ENCODE peak calls at places on chromosomes 1 and 21, in eight cellular contexts. One of them, this sample, is unnamed.

GRCh38 chr1:219582310-219582709 is 30.6 kb downstream of the ZC3H11B start:
- DNase-seq in activated T-helper 1 cell treated with Interleukin-2 at 50 U/mL for 16 hours: no peak
- DNase-seq in GM23248: peak
- DNase-seq in fibroblast of the conjunctiva: peak
- DNase-seq in NT2/D1: no peak
- DNase-seq in amniotic stem cell: no peak
- DNase-seq in heart right ventricle: no peak
- DNase-seq in HTR-8/SVneo: no peak
- DNase-seq in this sample: no peak

GRCh38 chr1:81695741-81696140 is 105.0 kb upstream of the ADGRL2 start:
- DNase-seq in fibroblast of the conjunctiva: peak
- DNase-seq in amniotic stem cell: no peak
- DNase-seq in GM23248: peak
- DNase-seq in heart right ventricle: peak
- DNase-seq in activated T-helper 1 cell treated with Interleukin-2 at 50 U/mL for 16 hours: no peak
- DNase-seq in HTR-8/SVneo: no peak
- DNase-seq in NT2/D1: no peak
- DNase-seq in this sample: no peak

GRCh38 chr1:196607940-196608339 is 300 bp downstream of the KCNT2 start:
- DNase-seq in GM23248: peak
- DNase-seq in heart right ventricle: no peak
- DNase-seq in amniotic stem cell: no peak
- DNase-seq in fibroblast of the conjunctiva: no peak
- DNase-seq in HTR-8/SVneo: peak
- DNase-seq in activated T-helper 1 cell treated with Interleukin-2 at 50 U/mL for 16 hours: no peak
- DNase-seq in NT2/D1: peak
- DNase-seq in this sample: no peak

GRCh38 chr1:179310271-179310670 is 16.7 kb downstream of the SOAT1 start:
- DNase-seq in amniotic stem cell: no peak
- DNase-seq in GM23248: peak
- DNase-seq in fibroblast of the conjunctiva: peak
- DNase-seq in NT2/D1: no peak
- DNase-seq in activated T-helper 1 cell treated with Interleukin-2 at 50 U/mL for 16 hours: no peak
- DNase-seq in HTR-8/SVneo: no peak
- DNase-seq in heart right ventricle: no peak
- DNase-seq in this sample: no peak

GRCh38 chr1:67838180-67838912 is 5.1 kb upstream of the GNG12 start:
- DNase-seq in GM23248: peak
- DNase-seq in NT2/D1: no peak
- DNase-seq in heart right ventricle: no peak
- DNase-seq in activated T-helper 1 cell treated with Interleukin-2 at 50 U/mL for 16 hours: no peak
- DNase-seq in fibroblast of the conjunctiva: no peak
- DNase-seq in amniotic stem cell: no peak
- DNase-seq in HTR-8/SVneo: no peak
- DNase-seq in this sample: no peak

GRCh38 chr21:30238168-30238567 is 22.3 kb upstream of the CLDN8 start:
- DNase-seq in GM23248: no peak
- DNase-seq in NT2/D1: no peak
- DNase-seq in heart right ventricle: no peak
- DNase-seq in fibroblast of the conjunctiva: no peak
- DNase-seq in HTR-8/SVneo: no peak
- DNase-seq in activated T-helper 1 cell treated with Interleukin-2 at 50 U/mL for 16 hours: no peak
- DNase-seq in amniotic stem cell: no peak
- DNase-seq in this sample: no peak

GRCh38 chr1:26677306-26678115 is 18.3 kb upstream of the ARID1A start:
- DNase-seq in amniotic stem cell: peak
- DNase-seq in activated T-helper 1 cell treated with Interleukin-2 at 50 U/mL for 16 hours: peak
- DNase-seq in GM23248: peak
- DNase-seq in NT2/D1: no peak
- DNase-seq in fibroblast of the conjunctiva: peak
- DNase-seq in HTR-8/SVneo: peak
- DNase-seq in heart right ventricle: peak
- DNase-seq in this sample: peak

GRCh38 chr1:156583821-156584622 is 4.5 kb downstream of the TTC24 start:
- DNase-seq in activated T-helper 1 cell treated with Interleukin-2 at 50 U/mL for 16 hours: peak
- DNase-seq in NT2/D1: peak
- DNase-seq in fibroblast of the conjunctiva: peak
- DNase-seq in HTR-8/SVneo: peak
- DNase-seq in amniotic stem cell: peak
- DNase-seq in heart right ventricle: peak
- DNase-seq in GM23248: peak
- DNase-seq in this sample: peak

GRCh38 chr1:44947060-44947773 is 39.2 kb downstream of the EIF2B3 start:
- DNase-seq in HTR-8/SVneo: no peak
- DNase-seq in heart right ventricle: peak
- DNase-seq in amniotic stem cell: peak
- DNase-seq in fibroblast of the conjunctiva: peak
- DNase-seq in NT2/D1: no peak
- DNase-seq in activated T-helper 1 cell treated with Interleukin-2 at 50 U/mL for 16 hours: no peak
- DNase-seq in GM23248: peak
- DNase-seq in this sample: no peak

GRCh38 chr1:187244623-187245022 is 415.9 kb downstream of the PLA2G4A start:
- DNase-seq in heart right ventricle: no peak
- DNase-seq in HTR-8/SVneo: peak
- DNase-seq in NT2/D1: no peak
- DNase-seq in activated T-helper 1 cell treated with Interleukin-2 at 50 U/mL for 16 hours: no peak
- DNase-seq in GM23248: no peak
- DNase-seq in fibroblast of the conjunctiva: no peak
- DNase-seq in amniotic stem cell: no peak
- DNase-seq in this sample: no peak

GRCh38 chr1:172125812-172126430 is 284.6 kb downstream of the DNM3 start:
- DNase-seq in NT2/D1: no peak
- DNase-seq in GM23248: no peak
- DNase-seq in activated T-helper 1 cell treated with Interleukin-2 at 50 U/mL for 16 hours: no peak
- DNase-seq in HTR-8/SVneo: no peak
- DNase-seq in amniotic stem cell: no peak
- DNase-seq in fibroblast of the conjunctiva: no peak
- DNase-seq in heart right ventricle: no peak
- DNase-seq in this sample: no peak

GRCh38 chr1:244603498-244603897 is 49.4 kb upstream of the DESI2 start:
- DNase-seq in HTR-8/SVneo: peak
- DNase-seq in amniotic stem cell: peak
- DNase-seq in activated T-helper 1 cell treated with Interleukin-2 at 50 U/mL for 16 hours: no peak
- DNase-seq in heart right ventricle: no peak
- DNase-seq in fibroblast of the conjunctiva: no peak
- DNase-seq in GM23248: peak
- DNase-seq in NT2/D1: no peak
- DNase-seq in this sample: no peak

GRCh38 chr1:8145525-8145924 is 119.4 kb upstream of the ERRFI1 start:
- DNase-seq in NT2/D1: no peak
- DNase-seq in amniotic stem cell: no peak
- DNase-seq in heart right ventricle: no peak
- DNase-seq in activated T-helper 1 cell treated with Interleukin-2 at 50 U/mL for 16 hours: no peak
- DNase-seq in GM23248: no peak
- DNase-seq in fibroblast of the conjunctiva: no peak
- DNase-seq in HTR-8/SVneo: no peak
- DNase-seq in this sample: no peak

GRCh38 chr1:168731244-168731643 is 2.2 kb upstream of the DPT start:
- DNase-seq in amniotic stem cell: no peak
- DNase-seq in HTR-8/SVneo: no peak
- DNase-seq in fibroblast of the conjunctiva: no peak
- DNase-seq in NT2/D1: no peak
- DNase-seq in GM23248: no peak
- DNase-seq in heart right ventricle: no peak
- DNase-seq in activated T-helper 1 cell treated with Interleukin-2 at 50 U/mL for 16 hours: no peak
- DNase-seq in this sample: no peak

GRCh38 chr1:2480986-2481364 is 4.9 kb downstream of the PLCH2 start:
- DNase-seq in activated T-helper 1 cell treated with Interleukin-2 at 50 U/mL for 16 hours: no peak
- DNase-seq in HTR-8/SVneo: no peak
- DNase-seq in GM23248: no peak
- DNase-seq in fibroblast of the conjunctiva: no peak
- DNase-seq in amniotic stem cell: no peak
- DNase-seq in heart right ventricle: no peak
- DNase-seq in NT2/D1: no peak
- DNase-seq in this sample: no peak

GRCh38 chr21:46256501-46256994 is 28.0 kb upstream of the LSS start:
- DNase-seq in fibroblast of the conjunctiva: no peak
- DNase-seq in NT2/D1: no peak
- DNase-seq in HTR-8/SVneo: no peak
- DNase-seq in heart right ventricle: peak
- DNase-seq in GM23248: no peak
- DNase-seq in amniotic stem cell: no peak
- DNase-seq in activated T-helper 1 cell treated with Interleukin-2 at 50 U/mL for 16 hours: no peak
- DNase-seq in this sample: no peak

GRCh38 chr1:203296456-203297073 is 8.8 kb upstream of the BTG2 start:
- DNase-seq in heart right ventricle: no peak
- DNase-seq in activated T-helper 1 cell treated with Interleukin-2 at 50 U/mL for 16 hours: no peak
- DNase-seq in GM23248: no peak
- DNase-seq in HTR-8/SVneo: no peak
- DNase-seq in fibroblast of the conjunctiva: peak
- DNase-seq in NT2/D1: no peak
- DNase-seq in amniotic stem cell: no peak
- DNase-seq in this sample: no peak

GRCh38 chr1:221076467-221076866 is 197.2 kb downstream of the HLX start:
- DNase-seq in fibroblast of the conjunctiva: peak
- DNase-seq in heart right ventricle: no peak
- DNase-seq in amniotic stem cell: no peak
- DNase-seq in activated T-helper 1 cell treated with Interleukin-2 at 50 U/mL for 16 hours: no peak
- DNase-seq in HTR-8/SVneo: no peak
- DNase-seq in GM23248: peak
- DNase-seq in NT2/D1: no peak
- DNase-seq in this sample: no peak

GRCh38 chr1:177487481-177487880 is 316.7 kb downstream of the BRINP2 start:
- DNase-seq in heart right ventricle: no peak
- DNase-seq in HTR-8/SVneo: no peak
- DNase-seq in amniotic stem cell: no peak
- DNase-seq in activated T-helper 1 cell treated with Interleukin-2 at 50 U/mL for 16 hours: no peak
- DNase-seq in GM23248: no peak
- DNase-seq in fibroblast of the conjunctiva: no peak
- DNase-seq in NT2/D1: peak
- DNase-seq in this sample: no peak

GRCh38 chr1:234102591-234102990 is 198.1 kb downstream of the SLC35F3 start:
- DNase-seq in fibroblast of the conjunctiva: no peak
- DNase-seq in HTR-8/SVneo: no peak
- DNase-seq in activated T-helper 1 cell treated with Interleukin-2 at 50 U/mL for 16 hours: no peak
- DNase-seq in amniotic stem cell: no peak
- DNase-seq in NT2/D1: no peak
- DNase-seq in GM23248: no peak
- DNase-seq in heart right ventricle: peak
- DNase-seq in this sample: no peak

GRCh38 chr1:204746838-204747442 is 61.4 kb upstream of the LRRN2 start:
- DNase-seq in HTR-8/SVneo: peak
- DNase-seq in GM23248: peak
- DNase-seq in NT2/D1: peak
- DNase-seq in heart right ventricle: no peak
- DNase-seq in fibroblast of the conjunctiva: peak
- DNase-seq in amniotic stem cell: no peak
- DNase-seq in activated T-helper 1 cell treated with Interleukin-2 at 50 U/mL for 16 hours: peak
- DNase-seq in this sample: no peak

GRCh38 chr1:55931272-55931940 is 648.0 kb downstream of the PLPP3 start:
- DNase-seq in NT2/D1: no peak
- DNase-seq in fibroblast of the conjunctiva: peak
- DNase-seq in GM23248: no peak
- DNase-seq in heart right ventricle: peak
- DNase-seq in HTR-8/SVneo: no peak
- DNase-seq in amniotic stem cell: no peak
- DNase-seq in activated T-helper 1 cell treated with Interleukin-2 at 50 U/mL for 16 hours: no peak
- DNase-seq in this sample: no peak

GRCh38 chr1:162030741-162031280 is 7.1 kb upstream of the OLFML2B start:
- DNase-seq in NT2/D1: no peak
- DNase-seq in fibroblast of the conjunctiva: no peak
- DNase-seq in heart right ventricle: no peak
- DNase-seq in HTR-8/SVneo: no peak
- DNase-seq in amniotic stem cell: no peak
- DNase-seq in GM23248: peak
- DNase-seq in activated T-helper 1 cell treated with Interleukin-2 at 50 U/mL for 16 hours: no peak
- DNase-seq in this sample: no peak

GRCh38 chr1:158203693-158204457 is 23.2 kb downstream of the CD1D start:
- DNase-seq in GM23248: peak
- DNase-seq in heart right ventricle: peak
- DNase-seq in HTR-8/SVneo: peak
- DNase-seq in activated T-helper 1 cell treated with Interleukin-2 at 50 U/mL for 16 hours: no peak
- DNase-seq in fibroblast of the conjunctiva: peak
- DNase-seq in NT2/D1: peak
- DNase-seq in amniotic stem cell: peak
- DNase-seq in this sample: no peak

GRCh38 chr1:20376880-20377494 is 86.3 kb downstream of the VWA5B1 start:
- DNase-seq in NT2/D1: peak
- DNase-seq in GM23248: peak
- DNase-seq in fibroblast of the conjunctiva: no peak
- DNase-seq in amniotic stem cell: no peak
- DNase-seq in heart right ventricle: peak
- DNase-seq in activated T-helper 1 cell treated with Interleukin-2 at 50 U/mL for 16 hours: peak
- DNase-seq in HTR-8/SVneo: peak
- DNase-seq in this sample: no peak

GRCh38 chr1:34547043-34547674 is 207.7 kb upstream of the GJB5 start:
- DNase-seq in GM23248: peak
- DNase-seq in NT2/D1: peak
- DNase-seq in HTR-8/SVneo: no peak
- DNase-seq in fibroblast of the conjunctiva: no peak
- DNase-seq in activated T-helper 1 cell treated with Interleukin-2 at 50 U/mL for 16 hours: no peak
- DNase-seq in amniotic stem cell: no peak
- DNase-seq in heart right ventricle: no peak
- DNase-seq in this sample: no peak

GRCh38 chr1:8154621-8155052 is 128.5 kb upstream of the ERRFI1 start:
- DNase-seq in activated T-helper 1 cell treated with Interleukin-2 at 50 U/mL for 16 hours: no peak
- DNase-seq in GM23248: no peak
- DNase-seq in HTR-8/SVneo: peak
- DNase-seq in heart right ventricle: no peak
- DNase-seq in NT2/D1: no peak
- DNase-seq in fibroblast of the conjunctiva: no peak
- DNase-seq in amniotic stem cell: no peak
- DNase-seq in this sample: no peak

GRCh38 chr21:35159881-35160280 is 110.8 kb upstream of the RUNX1 start:
- DNase-seq in amniotic stem cell: no peak
- DNase-seq in HTR-8/SVneo: no peak
- DNase-seq in GM23248: peak
- DNase-seq in fibroblast of the conjunctiva: no peak
- DNase-seq in heart right ventricle: no peak
- DNase-seq in activated T-helper 1 cell treated with Interleukin-2 at 50 U/mL for 16 hours: no peak
- DNase-seq in NT2/D1: no peak
- DNase-seq in this sample: no peak

GRCh38 chr1:219385786-219386427 is 212.2 kb downstream of the LYPLAL1 start:
- DNase-seq in activated T-helper 1 cell treated with Interleukin-2 at 50 U/mL for 16 hours: no peak
- DNase-seq in fibroblast of the conjunctiva: no peak
- DNase-seq in GM23248: peak
- DNase-seq in heart right ventricle: peak
- DNase-seq in HTR-8/SVneo: peak
- DNase-seq in NT2/D1: peak
- DNase-seq in amniotic stem cell: peak
- DNase-seq in this sample: no peak